ENCODE peak calls at places on chromosomes 5 and 9, in six cellular contexts. G is stimulated activated CD4-positive, alpha-beta T cell treated with anti-CD3 and anti-CD28 coated beads, Interleukin-4, amount 100 ng/mL, for 1 hour; P is HFFc6; W is naive B cell; C is SHP77; B is heart right ventricle. Y is an unnamed sample.

GRCh38 chr5:170120576-170120975 is 14.9 kb downstream of the FOXI1 start:
- DNase-seq in P (peak; percentile 77), G (no peak), B (no peak), C (no peak), W (no peak), Y (no peak)

GRCh38 chr5:115435776-115436712 is 108.5 kb downstream of the FEM1C start:
- DNase-seq in B (no peak), C (no peak), G (no peak), P (no peak), W (no peak), Y (no peak)

GRCh38 chr5:177495243-177496060 is 2.0 kb downstream of the PDLIM7 start:
- DNase-seq in C (no peak), G (no peak), B (peak; percentile 57), P (peak; percentile 78), W (no peak), Y (peak; percentile 97)

GRCh38 chr5:2751592-2752021 is at the start of gene IRX2:
- DNase-seq in B (peak; percentile 84), P (peak; percentile 92), W (no peak), G (no peak), C (no peak), Y (no peak)

GRCh38 chr9:124222918-124223720 is 34.6 kb upstream of the NEK6 start:
- DNase-seq in B (peak; percentile 84), W (no peak), G (no peak), P (no peak), C (peak; percentile 72), Y (peak; percentile 84)

GRCh38 chr5:128669803-128670202 is 131.8 kb upstream of the FBN2 start:
- DNase-seq in W (no peak), B (no peak), C (no peak), P (peak; percentile 14), G (no peak), Y (no peak)

GRCh38 chr9:98445576-98445975 is 190.1 kb upstream of the TBC1D2 start:
- DNase-seq in C (peak; percentile 55), P (no peak), B (no peak), W (no peak), G (no peak), Y (no peak)

GRCh38 chr5:165309446-165309845 is 1804.0 kb downstream of the MAT2B start:
- DNase-seq in C (no peak), B (no peak), G (no peak), W (no peak), P (no peak), Y (no peak)

GRCh38 chr9:95736370-95736769 is 139.1 kb upstream of the ERCC6L2 start:
- DNase-seq in W (no peak), G (no peak), P (no peak), B (no peak), C (no peak), Y (no peak)

GRCh38 chr5:39176740-39177628 is 42.4 kb downstream of the FYB1 start:
- DNase-seq in G (no peak), C (no peak), B (no peak), P (no peak), W (no peak), Y (no peak)

GRCh38 chr9:125659954-125660353 is 47.1 kb downstream of the MAPKAP1 start:
- DNase-seq in G (no peak), P (peak; percentile 86), C (no peak), B (no peak), W (no peak), Y (no peak)

GRCh38 chr9:95465115-95465514 is 51.7 kb downstream of the PTCH1 start:
- DNase-seq in G (no peak), B (no peak), P (no peak), C (no peak), W (no peak), Y (no peak)

GRCh38 chr9:109797509-109797908 is 17.5 kb downstream of the PALM2AKAP2 start:
- DNase-seq in G (no peak), B (no peak), P (no peak), W (no peak), C (no peak), Y (no peak)

GRCh38 chr5:159459951-159460538 is 129.8 kb upstream of the IL12B start:
- DNase-seq in P (no peak), B (no peak), G (no peak), W (no peak), C (no peak), Y (no peak)

GRCh38 chr5:141439411-141440141 is 9.3 kb downstream of the PCDHGA12 start:
- DNase-seq in B (no peak), W (no peak), P (peak; percentile 39), C (no peak), G (no peak), Y (no peak)

GRCh38 chr9:4934976-4935672 is 49.9 kb upstream of the JAK2 start:
- DNase-seq in W (no peak), C (no peak), G (no peak), B (no peak), P (no peak), Y (no peak)

GRCh38 chr9:81318571-81318970 is 370.8 kb downstream of the TLE1 start:
- DNase-seq in C (no peak), G (no peak), W (no peak), B (no peak), P (peak; percentile 45), Y (no peak)

GRCh38 chr5:140633081-140633471 is at the start of gene CD14:
- DNase-seq in P (peak; percentile 57), B (peak; percentile 59), W (no peak), G (no peak), C (peak; percentile 22), Y (peak; percentile 82)

GRCh38 chr5:82861705-82862104 is 215.5 kb downstream of the TMEM167A start:
- DNase-seq in P (no peak), C (no peak), B (no peak), W (no peak), G (no peak), Y (no peak)

GRCh38 chr5:78647838-78648358 is 674 bp downstream of the LHFPL2 start:
- DNase-seq in C (peak; percentile 51), B (peak; percentile 53), P (peak; percentile 30), G (no peak), W (no peak), Y (peak; percentile 84)

GRCh38 chr5:113150821-113151220 is 174.2 kb downstream of the DCP2 start:
- DNase-seq in G (no peak), W (no peak), B (no peak), P (no peak), C (no peak), Y (no peak)

GRCh38 chr5:156798201-156798600 is 51.9 kb upstream of the PPP1R2B start:
- DNase-seq in B (no peak), G (no peak), C (no peak), W (no peak), P (no peak), Y (no peak)

GRCh38 chr5:153523831-153524230 is 33.4 kb downstream of the GRIA1 start:
- DNase-seq in C (no peak), P (peak; percentile 38), G (no peak), W (no peak), B (peak; percentile 9), Y (peak; percentile 72)